ENCODE peak calls at places on chromosomes 4 and X, in eight cellular contexts. E, S, J, X, U, D, C and M are unnamed samples.

GRCh38 chr4:141610365-141610764 is 26.0 kb upstream of the IL15 start:
- DNase-seq in E (no peak), J (no peak), C (no peak), D (no peak), U (no peak), S (no peak), X (no peak), M (no peak)

GRCh38 chr4:8053688-8054449 is 104.7 kb downstream of the ABLIM2 start:
- DNase-seq in U (no peak), S (no peak), D (no peak), J (no peak), C (no peak), X (no peak), E (no peak), M (peak)

GRCh38 chrX:48715876-48716502 is 19.5 kb downstream of the SUV39H1 start:
- DNase-seq in J (no peak), U (no peak), S (no peak), D (no peak), C (no peak), X (no peak), E (no peak), M (no peak)

GRCh38 chrX:17081969-17082368 is 135.5 kb downstream of the REPS2 start:
- DNase-seq in E (no peak), U (no peak), D (no peak), C (no peak), X (no peak), J (no peak), S (no peak), M (no peak)

GRCh38 chr4:628346-628745 is 3.0 kb downstream of the PDE6B start:
- DNase-seq in D (peak), J (no peak), S (no peak), E (no peak), C (no peak), X (no peak), U (no peak), M (no peak)

GRCh38 chr4:156790866-156791265 is 180.7 kb downstream of the PDGFC start:
- DNase-seq in E (no peak), D (no peak), J (no peak), U (no peak), S (no peak), X (no peak), C (peak), M (no peak)

GRCh38 chrX:41031256-41031967 is 53.8 kb upstream of the USP9X start:
- DNase-seq in X (no peak), C (no peak), S (no peak), E (no peak), J (no peak), D (no peak), U (no peak), M (no peak)

GRCh38 chr4:6230827-6231662 is 30.7 kb upstream of the JAKMIP1 start:
- DNase-seq in X (no peak), S (no peak), J (no peak), E (no peak), C (no peak), U (no peak), D (peak), M (no peak)

GRCh38 chr4:148782284-148782683 is 340.1 kb upstream of the NR3C2 start:
- DNase-seq in S (peak), X (no peak), C (no peak), J (no peak), E (peak), D (no peak), U (no peak), M (no peak)

GRCh38 chr4:33850503-33850902 is 2393.8 kb downstream of the ARAP2 start:
- DNase-seq in S (no peak), C (no peak), J (no peak), U (no peak), D (no peak), E (no peak), X (no peak), M (no peak)

GRCh38 chrX:20514358-20514757 is 247.6 kb upstream of the RPS6KA3 start:
- DNase-seq in S (no peak), U (no peak), E (no peak), X (peak), J (no peak), C (peak), D (no peak), M (no peak)

GRCh38 chr4:5237086-5237485 is 185.8 kb downstream of the STK32B start:
- DNase-seq in J (no peak), E (no peak), U (peak), X (no peak), C (no peak), D (no peak), S (no peak), M (no peak)

GRCh38 chrX:69010339-69010738 is 154.9 kb downstream of the PJA1 start:
- DNase-seq in D (peak), U (no peak), X (no peak), C (no peak), J (no peak), E (no peak), S (no peak), M (no peak)

GRCh38 chrX:111338095-111338698 is 67.9 kb upstream of the CAPN6 start:
- DNase-seq in U (no peak), X (no peak), E (no peak), C (no peak), J (no peak), D (no peak), S (no peak), M (no peak)

GRCh38 chr4:22063613-22064012 is 115.0 kb upstream of the KCNIP4 start:
- DNase-seq in D (no peak), C (no peak), J (no peak), U (no peak), E (no peak), S (no peak), X (no peak), M (no peak)

GRCh38 chr4:73853246-73853704 is at the start of gene PF4V1:
- DNase-seq in E (no peak), U (no peak), C (peak), J (no peak), S (peak), X (no peak), D (peak), M (no peak)

GRCh38 chr4:155529197-155529596 is 137.5 kb upstream of the GUCY1A1 start:
- DNase-seq in X (no peak), E (peak), S (no peak), D (no peak), U (no peak), J (no peak), C (peak), M (no peak)
- TF ChIP-seq CTCF in X (peak), E (no peak), S (no peak), D (no peak), U (no peak), J (no peak), C (peak), M (peak)

GRCh38 chr4:104815593-104816156 is 321.0 kb upstream of the CXXC4 start:
- DNase-seq in D (no peak), C (peak), S (peak), U (no peak), J (no peak), E (no peak), X (no peak), M (no peak)

DNA sequence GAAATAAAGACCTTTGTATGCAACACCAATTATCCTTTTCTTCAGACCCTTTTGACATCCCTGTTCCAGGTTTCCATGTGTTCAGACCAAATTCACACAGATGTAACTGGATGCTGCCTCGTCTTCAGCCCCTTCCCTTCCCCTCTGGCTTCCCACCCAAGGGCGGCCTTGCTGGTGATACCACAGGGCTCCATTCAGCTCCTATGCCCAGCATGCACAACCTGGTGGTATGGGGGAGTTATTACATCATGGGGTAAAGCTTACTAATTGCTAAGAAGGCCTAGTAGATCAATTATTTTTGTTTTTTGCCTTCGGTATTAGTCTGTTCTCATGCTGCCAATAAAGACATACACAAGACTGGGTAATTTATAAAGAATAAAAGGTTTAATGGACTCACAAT is 317.0 kb upstream of the CXXC4 start:
- DNase-seq in E (no peak), D (no peak), U (no peak), S (no peak), X (no peak), J (no peak), C (no peak), M (no peak)
- TF ChIP-seq CTCF in E (no peak), D (no peak), U (no peak), S (no peak), X (no peak), J (no peak), C (no peak), M (no peak)

GRCh38 chr4:142850478-142850877 is 4.4 kb upstream of the INPP4B start:
- DNase-seq in D (no peak), S (no peak), J (no peak), U (no peak), X (peak), E (no peak), C (peak), M (no peak)
- TF ChIP-seq CTCF in D (no peak), S (no peak), J (no peak), U (no peak), X (no peak), E (no peak), C (peak), M (no peak)

GRCh38 chrX:56974408-56974807 is 20.9 kb downstream of the SPIN3 start:
- DNase-seq in J (no peak), S (no peak), E (peak), D (no peak), C (no peak), U (no peak), X (no peak), M (no peak)

GRCh38 chrX:56975611-56976010 is 19.7 kb downstream of the SPIN3 start:
- DNase-seq in J (no peak), E (no peak), U (no peak), X (no peak), C (peak), D (no peak), S (no peak), M (no peak)

GRCh38 chrX:56978172-56978571 is 17.2 kb downstream of the SPIN3 start:
- DNase-seq in X (peak), J (no peak), S (peak), D (no peak), E (peak), C (peak), U (peak), M (no peak)
- TF ChIP-seq CTCF in X (peak), J (no peak), S (peak), D (no peak), E (peak), C (peak), U (peak), M (peak)

GRCh38 chr4:3497554-3498389 is 34.5 kb downstream of the LRPAP1 start:
- DNase-seq in U (peak), C (no peak), D (no peak), S (no peak), X (no peak), E (no peak), J (no peak), M (no peak)

GRCh38 chr4:3499710-3500109 is 32.5 kb downstream of the LRPAP1 start:
- DNase-seq in C (no peak), U (no peak), X (no peak), S (no peak), J (no peak), D (no peak), E (no peak), M (no peak)

GRCh38 chr4:3498407-3498806 is 33.8 kb downstream of the LRPAP1 start:
- DNase-seq in S (no peak), J (no peak), D (no peak), U (no peak), C (no peak), X (no peak), E (no peak), M (no peak)

GRCh38 chr4:3500111-3500510 is 32.1 kb downstream of the LRPAP1 start:
- DNase-seq in U (no peak), S (no peak), C (no peak), E (no peak), J (no peak), X (no peak), D (no peak), M (no peak)

DNA sequence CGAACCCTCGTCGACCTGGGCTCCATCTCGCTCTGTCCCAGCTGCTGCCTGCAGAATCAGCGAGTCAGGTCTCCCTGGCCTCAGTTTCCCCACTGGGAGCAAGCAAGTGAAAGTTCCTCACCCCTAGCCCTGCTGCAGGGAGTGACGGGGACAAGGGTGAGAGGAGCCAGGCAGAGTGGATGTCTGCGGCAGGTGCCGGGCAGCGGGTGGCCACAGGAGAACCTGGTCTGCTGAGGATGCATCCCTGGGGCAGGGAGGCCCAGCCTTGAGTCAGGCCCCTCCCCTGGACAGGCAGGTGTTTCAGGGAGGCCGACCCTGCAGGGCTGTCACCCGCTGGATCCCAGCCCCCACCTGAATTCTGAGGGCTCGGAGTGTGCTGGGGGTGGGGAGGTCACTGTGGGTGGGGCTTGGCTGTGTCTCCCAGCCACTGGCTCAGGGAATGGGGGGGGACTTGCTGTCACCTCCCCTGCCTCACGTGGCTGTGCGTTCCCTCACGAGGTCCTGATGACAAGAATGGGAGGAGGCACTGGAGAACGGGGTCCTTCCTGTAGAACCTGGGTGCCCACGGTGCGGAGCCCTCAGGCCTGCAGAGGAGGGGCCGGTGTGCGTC is 33.2 kb downstream of the LRPAP1 start:
- DNase-seq in D (no peak), J (no peak), U (peak), E (no peak), X (no peak), S (no peak), C (no peak), M (no peak)
- TF ChIP-seq CTCF in D (no peak), J (no peak), U (no peak), E (no peak), X (no peak), S (no peak), C (no peak), M (no peak)

GRCh38 chr4:183546376-183546775 is 41.5 kb downstream of the ING2 start:
- DNase-seq in S (no peak), E (no peak), J (no peak), X (no peak), C (no peak), D (peak), U (no peak), M (no peak)
- TF ChIP-seq CTCF in S (no peak), E (no peak), J (no peak), X (no peak), C (no peak), D (no peak), U (no peak), M (no peak)

DNA sequence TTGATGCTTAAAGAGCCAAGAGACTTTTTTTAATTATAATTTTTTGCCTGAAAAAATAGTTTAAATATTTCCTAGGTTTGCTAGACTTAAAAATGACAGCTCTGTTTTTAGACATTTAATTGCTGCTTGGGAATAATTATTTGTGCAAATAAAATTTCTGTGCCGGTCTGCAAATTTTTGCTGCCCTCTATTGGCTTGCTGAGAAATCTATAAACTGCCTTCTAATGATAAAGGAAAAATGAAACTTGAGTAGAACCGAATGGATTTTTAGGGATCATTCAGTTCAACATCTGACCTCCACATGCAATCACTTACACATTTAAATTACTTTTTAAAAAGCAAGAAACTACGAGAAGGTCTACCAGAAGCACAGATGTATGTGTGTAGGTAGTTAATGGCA is 434.0 kb downstream of the FAM133A start:
- DNase-seq in S (no peak), U (no peak), E (no peak), J (no peak), C (no peak), D (no peak), X (no peak), M (no peak)
- TF ChIP-seq CTCF in S (no peak), U (no peak), E (no peak), J (no peak), C (no peak), D (no peak), X (no peak), M (peak)

DNA sequence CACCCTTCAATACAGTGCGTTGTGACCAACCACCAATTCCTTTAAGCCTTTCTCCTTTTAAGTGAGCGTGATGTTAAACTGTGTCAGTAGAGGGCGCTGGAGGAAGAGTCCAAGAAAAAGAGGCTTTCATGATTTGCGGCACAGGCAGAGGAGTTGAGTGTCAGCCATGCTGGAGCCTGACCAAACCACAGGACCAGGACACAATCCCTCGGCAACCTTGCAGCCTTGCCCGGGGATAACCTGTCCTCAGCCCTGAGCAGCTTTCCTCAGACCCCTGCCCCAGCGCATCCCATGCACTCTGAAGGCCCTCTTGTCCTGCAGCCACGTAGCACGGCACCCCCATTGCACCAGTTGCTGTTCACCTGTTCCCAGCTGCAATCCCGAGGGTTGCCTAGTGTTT is 53.5 kb upstream of the SMIM31 start:
- DNase-seq in D (no peak), C (no peak), E (peak), J (no peak), S (no peak), U (no peak), X (peak), M (no peak)
- TF ChIP-seq CTCF in D (no peak), C (no peak), E (peak), J (no peak), S (no peak), U (peak), X (peak), M (peak)

GRCh38 chrX:13690836-13691235 is 1.9 kb downstream of the RAB9A start:
- DNase-seq in D (no peak), S (no peak), E (no peak), C (no peak), J (no peak), X (no peak), U (no peak), M (no peak)
- TF ChIP-seq CTCF in D (no peak), S (no peak), E (no peak), C (no peak), J (no peak), X (peak), U (peak), M (no peak)

DNA sequence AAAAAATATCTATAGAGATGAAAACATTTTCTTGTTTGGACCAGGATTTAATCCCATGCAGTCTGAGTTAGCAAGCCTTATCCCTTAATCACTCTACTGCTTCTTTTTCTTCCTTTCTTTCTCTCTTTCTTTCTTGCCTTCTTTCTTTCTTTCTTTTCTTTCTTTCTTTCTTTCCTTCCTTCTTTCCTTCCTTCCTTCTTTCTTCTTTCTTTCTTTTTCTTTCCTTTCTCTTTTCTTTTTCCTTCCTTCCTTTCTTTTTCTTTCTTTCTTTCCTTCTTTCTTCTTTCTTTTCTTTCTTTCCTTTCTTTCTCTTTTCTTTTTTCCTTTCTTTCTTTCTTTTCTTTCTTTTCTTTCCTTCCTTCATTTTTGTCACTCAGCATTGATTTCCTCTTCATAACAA is 434.6 kb downstream of the FAT4 start:
- DNase-seq in D (no peak), J (no peak), E (no peak), U (no peak), S (no peak), X (no peak), C (no peak), M (no peak)
- TF ChIP-seq CTCF in D (no peak), J (no peak), E (no peak), U (no peak), S (no peak), X (no peak), C (no peak), M (no peak)